ENCODE peak calls at places on chromosomes 6 and 20, in four cellular contexts. F, O, C and X are unnamed samples.

GRCh38 chr6:15526129-15526764 is 136.6 kb downstream of the DTNBP1 start:
- DNase-seq in C (peak), F (no peak), O (no peak), X (no peak)

GRCh38 chr20:50395258-50395729 is 114.9 kb upstream of the PTPN1 start:
- DNase-seq in F (no peak), C (no peak), O (no peak), X (peak)

GRCh38 chr6:148500402-148500801 is 157.8 kb downstream of the SASH1 start:
- DNase-seq in C (no peak), F (no peak), O (no peak), X (no peak)

GRCh38 chr6:106119991-106120390 is 33.9 kb downstream of the PRDM1 start:
- DNase-seq in O (no peak), C (no peak), F (no peak), X (no peak)

GRCh38 chr6:21491955-21492354 is 101.6 kb upstream of the SOX4 start:
- DNase-seq in C (no peak), F (no peak), O (no peak), X (no peak)

GRCh38 chr20:5080384-5080877 is 39.3 kb downstream of the PCNA start:
- DNase-seq in O (no peak), F (no peak), C (no peak), X (no peak)

GRCh38 chr6:105779113-105779512 is 307.0 kb upstream of the PRDM1 start:
- DNase-seq in F (no peak), C (no peak), O (no peak), X (no peak)

GRCh38 chr6:31113861-31114539 is 600 bp upstream of the PSORS1C1 start:
- DNase-seq in C (no peak), F (no peak), O (no peak), X (no peak)

GRCh38 chr6:167530960-167531359 is 206.1 kb downstream of the TTLL2 start:
- DNase-seq in F (no peak), O (no peak), C (no peak), X (no peak)

GRCh38 chr6:132768051-132768517 is 10.4 kb upstream of the VNN2 start:
- DNase-seq in C (peak), O (peak), F (peak), X (no peak)

GRCh38 chr6:136607204-136607931 is 57.1 kb upstream of the MAP7 start:
- DNase-seq in F (no peak), C (no peak), O (no peak), X (no peak)

GRCh38 chr6:112796712-112797111 is 449.6 kb downstream of the RFPL4B start:
- DNase-seq in F (no peak), C (no peak), O (no peak), X (no peak)

GRCh38 chr20:3933126-3933684 is 44.0 kb downstream of the PANK2 start:
- DNase-seq in O (no peak), C (no peak), F (no peak), X (no peak)

GRCh38 chr6:110760589-110760988 is 54.7 kb downstream of the CDK19 start:
- DNase-seq in O (no peak), F (no peak), C (no peak), X (no peak)

GRCh38 chr6:3801960-3802359 is 47.2 kb upstream of the FAM50B start:
- DNase-seq in O (no peak), C (no peak), F (no peak), X (no peak)

GRCh38 chr20:32360333-32360634 is 2.2 kb downstream of the ASXL1 start:
- DNase-seq in O (no peak), F (no peak), C (no peak), X (peak)

GRCh38 chr20:20520776-20521175 is 152.9 kb downstream of the INSM1 start:
- DNase-seq in F (no peak), C (no peak), O (no peak), X (no peak)

GRCh38 chr6:84657486-84657885 is 106.9 kb downstream of the TBX18 start:
- DNase-seq in O (no peak), C (no peak), F (no peak), X (no peak)

GRCh38 chr6:63730311-63730710 is 94.7 kb downstream of the PHF3 start:
- DNase-seq in C (no peak), O (no peak), F (no peak), X (no peak)

GRCh38 chr20:25750765-25751696 is 54.4 kb upstream of the ZNF337 start:
- DNase-seq in C (no peak), F (no peak), O (peak), X (peak)

GRCh38 chr6:33427585-33428218 is 7.8 kb downstream of the SYNGAP1 start:
- DNase-seq in F (no peak), C (peak), O (peak), X (peak)

GRCh38 chr20:33790571-33790970 is 20.6 kb upstream of the CHMP4B start:
- DNase-seq in O (no peak), C (no peak), F (no peak), X (no peak)

GRCh38 chr6:81636930-81637568 is 115.4 kb downstream of the TENT5A start:
- DNase-seq in C (no peak), O (no peak), F (no peak), X (no peak)

GRCh38 chr6:33839399-33840063 is 35.7 kb upstream of the MLN start:
- DNase-seq in O (no peak), C (no peak), F (no peak), X (no peak)

GRCh38 chr6:107668826-107669474 is 155.2 kb downstream of the SCML4 start:
- DNase-seq in F (no peak), O (no peak), C (no peak), X (no peak)

DNA sequence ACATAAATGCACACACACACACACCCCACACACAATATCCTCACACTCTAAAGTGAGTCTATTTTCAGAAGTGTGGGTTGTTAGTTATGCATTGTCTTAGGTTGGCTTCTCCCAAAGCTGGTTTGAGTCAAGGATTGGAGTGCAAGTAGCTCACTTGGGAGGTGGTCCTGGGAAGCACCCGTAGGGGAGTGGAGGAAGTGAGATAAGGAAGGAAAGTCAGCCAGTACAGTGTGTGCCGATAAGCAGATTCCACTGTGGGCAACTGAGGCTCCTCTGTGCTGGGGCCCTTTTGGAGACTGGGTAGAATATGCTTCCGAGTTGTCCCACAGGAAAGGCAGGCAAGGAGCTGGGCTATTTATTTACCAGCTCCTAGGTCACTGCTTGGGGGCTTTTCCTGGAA is 67.2 kb downstream of the PLCB4 start:
- DNase-seq in C (no peak), O (no peak), F (no peak), X (no peak)
- TF ChIP-seq JUND in C (no peak), O (no peak), F (no peak), X (no peak)

DNA sequence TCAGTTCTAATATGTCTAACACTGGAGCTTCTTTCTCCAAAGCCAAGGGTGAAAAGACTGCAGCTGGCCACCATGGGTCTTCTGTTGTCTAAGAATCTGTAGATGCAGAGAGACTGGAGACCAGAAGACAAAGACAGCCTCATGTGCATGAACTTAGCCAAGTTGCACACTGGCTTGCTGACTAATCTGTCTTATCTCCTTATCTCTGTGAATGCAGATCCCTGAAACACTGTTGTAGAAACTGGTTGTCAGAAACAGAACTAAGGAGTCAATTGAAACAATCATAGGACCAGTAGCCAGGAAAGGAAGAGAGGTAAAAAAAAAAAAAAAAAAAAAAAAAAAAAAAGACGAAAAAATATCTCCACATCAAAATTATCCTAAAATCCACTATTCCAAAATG is 109.7 kb downstream of the BFSP1 start:
- DNase-seq in F (no peak), C (no peak), O (no peak), X (no peak)
- TF ChIP-seq JUND in F (no peak), C (no peak), O (no peak), X (no peak)

GRCh38 chr20:13009682-13010406 is 1.1 kb downstream of the SPTLC3 start:
- DNase-seq in O (no peak), F (no peak), C (no peak), X (peak)
- TF ChIP-seq JUND in O (no peak), F (no peak), C (no peak), X (no peak)

DNA sequence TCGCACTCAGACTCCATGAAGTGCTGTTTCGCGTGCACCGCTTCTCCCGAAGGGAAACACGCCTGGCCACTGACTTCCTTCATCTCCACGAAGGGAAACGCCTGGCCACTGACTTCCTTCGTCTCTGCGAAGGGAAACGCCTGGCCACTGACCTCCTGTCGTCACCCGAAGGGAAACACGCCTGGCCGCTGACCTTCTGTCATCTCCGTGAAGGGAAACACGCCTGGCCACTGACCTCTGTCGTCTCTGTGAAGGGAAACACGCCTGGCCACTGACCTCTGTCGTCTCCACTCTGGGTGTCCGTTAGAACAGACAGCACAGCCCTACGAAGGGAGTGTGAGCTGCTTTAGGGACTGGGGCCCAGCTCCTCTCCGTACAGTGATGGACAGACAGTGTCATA is 17.1 kb upstream of the ADRM1 start:
- DNase-seq in O (no peak), C (no peak), F (no peak), X (no peak)
- TF ChIP-seq JUND in O (no peak), C (no peak), F (no peak), X (no peak)

DNA sequence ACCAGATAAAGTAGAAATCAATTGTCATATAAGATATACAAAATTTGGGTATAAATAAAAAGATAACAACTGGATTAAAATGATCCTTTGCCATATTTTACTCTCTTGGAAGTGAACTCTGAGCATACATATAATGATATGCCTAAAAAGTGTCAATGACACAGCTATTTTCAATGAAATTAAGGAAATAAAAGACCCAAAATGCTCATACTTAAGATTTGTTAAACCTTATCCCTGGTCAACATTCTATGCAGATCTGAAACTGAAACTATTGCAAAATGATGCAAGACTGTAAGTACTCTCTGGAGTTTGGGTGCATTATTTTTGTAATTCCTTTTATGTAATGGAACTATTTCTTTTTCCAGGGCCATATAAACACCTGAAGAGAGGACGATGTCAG is 119.0 kb upstream of the SGK1 start:
- DNase-seq in C (no peak), F (no peak), O (no peak), X (no peak)
- TF ChIP-seq JUND in C (no peak), F (no peak), O (no peak), X (no peak)

DNA sequence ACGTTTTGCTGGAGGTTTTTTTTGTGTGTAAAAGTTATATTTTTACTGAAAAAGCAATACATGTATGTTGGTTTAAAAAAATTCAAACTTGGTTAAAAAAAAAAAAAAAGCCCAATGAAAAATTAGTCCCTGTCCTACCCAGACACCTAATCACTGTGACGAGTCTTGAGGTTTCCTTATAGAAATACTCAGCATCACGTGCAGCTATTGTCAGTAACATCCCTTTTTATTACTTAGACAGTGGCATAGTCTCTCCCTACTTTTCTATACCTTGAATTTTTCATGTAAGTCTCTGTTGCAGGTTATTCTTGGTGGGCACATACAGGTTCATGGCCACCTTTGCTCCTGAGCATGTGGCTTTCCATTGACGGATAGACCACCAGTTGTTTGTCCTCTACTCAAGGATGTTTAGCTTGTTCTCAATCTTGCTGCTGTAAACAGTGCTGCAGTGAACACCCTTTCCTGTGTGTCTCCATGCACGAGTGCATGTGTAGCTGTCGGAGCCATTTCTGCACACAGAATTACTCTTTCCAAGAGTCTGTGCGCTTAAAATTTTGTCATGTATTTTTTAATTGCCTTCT is 70.7 kb upstream of the MYL9 start:
- DNase-seq in C (no peak), O (no peak), F (no peak), X (no peak)
- TF ChIP-seq JUND in C (no peak), O (no peak), F (no peak), X (no peak)

DNA sequence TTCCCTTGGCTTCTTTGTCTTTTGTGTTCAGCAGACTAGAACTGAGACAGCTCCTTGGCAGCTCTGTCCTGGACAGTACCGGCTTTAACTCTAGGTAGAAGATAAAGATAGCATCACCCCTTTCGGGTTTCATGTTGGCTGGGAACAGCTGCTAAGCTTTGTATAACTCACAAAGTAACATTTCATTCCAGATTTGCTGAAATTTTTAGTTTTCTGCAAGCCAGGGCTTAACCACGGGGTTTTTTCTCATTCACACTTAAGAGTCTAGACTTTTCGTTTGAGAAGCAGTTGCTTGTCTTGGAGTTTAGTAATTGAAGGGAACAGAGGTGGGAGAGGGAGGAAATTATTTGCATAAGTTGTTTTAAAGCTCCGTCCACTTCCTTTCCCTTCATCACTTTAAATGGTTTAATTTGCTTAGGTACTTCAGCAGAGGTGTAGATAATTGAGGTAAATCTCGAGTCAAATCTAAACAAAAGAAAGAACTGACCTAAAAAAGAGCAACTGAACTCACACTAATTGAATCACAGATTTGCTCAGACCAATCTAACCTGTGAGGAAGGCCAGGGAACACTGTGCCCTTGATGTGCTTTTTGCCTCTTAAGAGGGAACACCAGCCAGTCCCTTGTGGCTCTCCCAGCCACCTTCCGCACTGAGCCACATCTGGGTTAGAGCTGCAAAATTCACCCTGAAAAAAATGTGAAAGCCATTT is 48.3 kb downstream of the RREB1 start:
- DNase-seq in C (no peak), O (no peak), F (no peak), X (no peak)
- TF ChIP-seq JUND in C (no peak), O (no peak), F (no peak), X (no peak)

DNA sequence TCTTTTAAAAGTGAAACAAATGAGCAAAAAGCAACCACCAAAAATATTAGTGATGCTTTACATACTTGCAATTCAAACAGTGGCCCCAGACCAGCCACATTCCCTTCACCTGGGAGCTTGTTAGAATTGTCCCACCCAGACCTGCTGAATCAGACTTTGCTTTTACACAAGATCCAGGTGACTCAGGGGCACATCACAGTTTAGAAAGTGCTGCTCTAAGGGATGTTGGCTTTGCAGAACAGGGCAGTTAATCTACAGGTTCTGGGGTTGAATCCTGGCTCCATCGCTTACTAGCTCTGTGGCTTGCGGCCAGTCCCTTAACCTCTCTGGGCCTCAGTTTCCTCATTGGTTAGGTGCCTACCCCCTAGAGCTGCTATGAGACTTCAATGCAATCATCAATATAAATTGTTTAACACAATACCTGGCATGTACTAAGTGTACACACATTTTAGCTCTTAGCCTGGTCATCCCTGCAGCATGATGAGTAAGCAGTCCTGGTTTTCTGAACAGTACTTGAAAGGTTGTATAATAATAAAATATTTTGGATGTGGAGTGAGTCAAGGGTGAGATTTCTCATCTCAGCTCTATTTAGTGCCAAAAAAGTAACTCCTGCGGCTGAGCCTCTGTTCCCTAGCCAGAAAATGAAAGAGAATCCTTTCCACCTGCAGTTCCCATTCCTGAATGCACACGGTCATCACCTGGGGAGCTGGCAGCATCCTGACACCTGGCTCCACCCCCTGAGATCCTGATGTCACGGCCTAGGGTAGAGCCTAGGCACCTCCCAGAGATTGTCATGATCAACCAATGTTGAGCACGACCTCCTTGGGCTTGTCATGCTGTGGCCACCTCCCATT is 162.7 kb downstream of the ANKRD60 start:
- DNase-seq in O (no peak), C (peak), F (no peak), X (peak)
- TF ChIP-seq JUND in O (no peak), C (no peak), F (no peak), X (no peak)

DNA sequence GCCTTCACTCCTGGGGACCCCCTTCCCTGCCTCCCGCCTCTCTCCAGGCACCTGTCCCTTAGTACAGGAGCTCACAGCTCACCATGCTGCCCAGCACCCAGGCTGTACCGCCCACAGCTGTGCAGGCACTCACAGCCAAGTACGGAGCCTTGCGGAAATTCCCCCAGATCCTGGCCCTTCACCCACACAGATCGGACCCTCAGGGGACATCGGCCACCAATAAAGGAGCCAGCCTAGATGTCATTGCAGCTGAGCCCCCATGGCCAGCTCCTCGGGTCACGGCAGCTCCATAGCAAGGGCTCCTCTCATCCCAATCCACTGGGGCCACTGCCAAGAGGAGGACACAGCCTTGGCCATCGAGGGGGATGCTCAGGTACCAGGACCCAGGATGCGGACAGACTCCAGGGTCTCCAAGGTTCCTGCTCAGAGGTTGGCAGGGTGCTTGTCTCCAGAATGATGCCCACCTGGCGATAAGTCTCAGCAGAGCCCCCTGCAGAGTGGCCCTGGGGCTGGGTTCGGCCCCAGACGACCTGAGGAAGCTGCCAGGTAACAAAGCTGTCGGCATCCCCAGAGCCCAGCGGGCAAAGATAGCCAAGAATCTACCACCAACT is 82.3 kb downstream of the YTHDF1 start:
- DNase-seq in F (no peak), C (no peak), O (no peak), X (no peak)
- TF ChIP-seq JUND in F (no peak), C (no peak), O (no peak), X (no peak)